ENCODE peak calls at places on chromosomes 6 and 20, in ten cellular contexts. G, T, I, J, S, B, D, V, P and A are unnamed samples.

GRCh38 chr6:5537967-5538366 is 276.7 kb downstream of the FARS2 start:
- DNase-seq in V (no peak), B (no peak), T (no peak), I (peak), J (no peak), P (peak), G (no peak), S (no peak), D (no peak), A (no peak)

GRCh38 chr20:15739056-15739455 is 834.2 kb downstream of the KIF16B start:
- DNase-seq in B (no peak), P (no peak), I (no peak), D (no peak), V (no peak), T (no peak), J (no peak), S (no peak), G (no peak), A (no peak)

GRCh38 chr6:141097471-141097870 is 1035.3 kb upstream of the GJE1 start:
- DNase-seq in D (no peak), B (no peak), P (no peak), G (no peak), T (no peak), I (peak), J (no peak), S (no peak), V (no peak), A (no peak)

GRCh38 chr6:2244261-2245102 is 923 bp downstream of the GMDS start:
- DNase-seq in J (no peak), B (peak), P (no peak), I (no peak), G (no peak), S (no peak), V (no peak), T (no peak), D (no peak), A (no peak)

GRCh38 chr20:15297059-15297875 is 959.9 kb upstream of the FLRT3 start:
- DNase-seq in D (no peak), T (no peak), B (peak), J (no peak), P (no peak), G (no peak), I (no peak), V (no peak), S (no peak), A (no peak)

GRCh38 chr20:40638414-40638813 is 50.6 kb downstream of the MAFB start:
- DNase-seq in G (no peak), P (no peak), B (no peak), T (no peak), I (no peak), V (no peak), D (no peak), J (no peak), S (no peak), A (no peak)

GRCh38 chr6:42104095-42104806 is 38.2 kb downstream of the C6orf132 start:
- DNase-seq in I (peak), V (peak), J (peak), T (peak), D (peak), P (no peak), G (peak), S (peak), B (no peak), A (no peak)

GRCh38 chr6:92715991-92716390 is 703.4 kb downstream of the EPHA7 start:
- DNase-seq in G (peak), J (no peak), T (no peak), D (no peak), S (no peak), P (no peak), B (no peak), V (no peak), I (peak), A (no peak)

GRCh38 chr6:166782541-166782940 is 155.5 kb upstream of the RPS6KA2 start:
- DNase-seq in S (no peak), I (no peak), P (no peak), V (no peak), G (no peak), B (no peak), D (no peak), T (no peak), J (no peak), A (no peak)

GRCh38 chr6:154039231-154039842 is at the start of gene OPRM1:
- DNase-seq in S (peak), D (no peak), I (peak), B (no peak), P (no peak), G (peak), V (peak), J (peak), T (no peak), A (peak)

GRCh38 chr20:53922901-53923314 is 147.5 kb downstream of the BCAS1 start:
- DNase-seq in J (no peak), S (no peak), T (no peak), G (no peak), D (no peak), P (no peak), B (no peak), V (peak), I (peak), A (no peak)

GRCh38 chr6:26354162-26354561 is 10.8 kb upstream of the BTN3A2 start:
- DNase-seq in J (no peak), I (no peak), D (no peak), T (no peak), G (no peak), S (no peak), B (no peak), V (no peak), P (no peak), A (no peak)

GRCh38 chr6:683742-684440 is 9.0 kb downstream of the EXOC2 start:
- DNase-seq in D (no peak), T (no peak), V (peak), I (peak), J (peak), B (peak), P (peak), S (peak), G (peak), A (peak)

GRCh38 chr20:14824996-14825395 is 487.6 kb upstream of the FLRT3 start:
- DNase-seq in S (no peak), V (no peak), J (no peak), G (no peak), P (no peak), T (no peak), D (no peak), I (no peak), B (no peak), A (no peak)

GRCh38 chr6:84847349-84848160 is 83.2 kb upstream of the TBX18 start:
- DNase-seq in B (no peak), S (no peak), D (no peak), V (no peak), P (peak), I (peak), T (no peak), J (peak), G (peak), A (no peak)

GRCh38 chr6:24909281-24910216 is 26.2 kb downstream of the RIPOR2 start:
- DNase-seq in I (no peak), G (no peak), B (no peak), J (no peak), S (no peak), P (no peak), V (no peak), T (no peak), D (no peak), A (no peak)

GRCh38 chr6:82015043-82015442 is 232.5 kb downstream of the IBTK start:
- DNase-seq in P (peak), V (no peak), D (no peak), J (no peak), B (no peak), S (no peak), G (peak), T (no peak), I (no peak), A (no peak)

GRCh38 chr20:47586648-47587306 is 85.1 kb downstream of the NCOA3 start:
- DNase-seq in J (no peak), G (peak), V (no peak), P (no peak), D (no peak), S (no peak), T (no peak), I (peak), B (no peak), A (no peak)

GRCh38 chr6:40376113-40376650 is 211.0 kb downstream of the LRFN2 start:
- DNase-seq in J (no peak), V (no peak), B (peak), I (no peak), T (no peak), D (no peak), P (no peak), G (no peak), S (no peak), A (no peak)

GRCh38 chr20:20785226-20785625 is 72.8 kb upstream of the RALGAPA2 start:
- DNase-seq in B (no peak), D (no peak), T (no peak), S (no peak), I (no peak), P (no peak), G (no peak), J (no peak), V (no peak), A (no peak)

GRCh38 chr20:4763776-4764525 is 42.2 kb downstream of the PRND start:
- DNase-seq in I (no peak), D (no peak), V (peak), S (no peak), J (no peak), B (no peak), G (no peak), P (no peak), T (no peak), A (no peak)

GRCh38 chr6:127182501-127182900 is 64.0 kb downstream of the RSPO3 start:
- DNase-seq in I (peak), V (no peak), P (no peak), B (no peak), T (no peak), D (no peak), S (no peak), J (no peak), G (peak), A (no peak)

GRCh38 chr20:8148501-8148900 is 16.4 kb downstream of the PLCB1 start:
- DNase-seq in G (no peak), S (no peak), J (no peak), V (no peak), T (no peak), B (no peak), D (no peak), P (no peak), I (no peak), A (no peak)